ENCODE peak calls at places on chromosome 22, in ten cellular contexts. P, A, N, M, T, H, E, U, V and G are unnamed samples.

GRCh38 chr22:28907311-28908008 is 24.1 kb downstream of the ZNRF3 start:
- DNase-seq in T (no peak), P (peak; percentile 16), M (no peak), A (no peak), U (no peak), V (no peak), N (no peak), E (no peak), H (no peak), G (no peak)

GRCh38 chr22:41699264-41700104 is at the start of gene MEI1:
- DNase-seq in M (peak; percentile 85), N (no peak), T (peak; percentile 88), P (peak; percentile 56), H (peak; percentile 15), E (peak; percentile 87), A (no peak), U (peak; percentile 28), V (peak; percentile 87), G (peak; percentile 35)

GRCh38 chr22:30822216-30823014 is 127.7 kb downstream of the OSBP2 start:
- DNase-seq in V (no peak), A (no peak), E (no peak), U (no peak), M (no peak), T (no peak), H (peak; percentile 51), N (no peak), P (no peak), G (peak; percentile 29)

GRCh38 chr22:37514526-37515051 is 4.6 kb downstream of the CARD10 start:
- DNase-seq in V (no peak), T (no peak), H (no peak), P (no peak), U (no peak), E (no peak), N (no peak), M (no peak), A (no peak), G (no peak)

GRCh38 chr22:22745225-22746060 is 101.0 kb downstream of the GGTLC2 start:
- DNase-seq in V (peak; percentile 41), N (peak; percentile 76), M (peak; percentile 65), T (no peak), P (peak; percentile 19), E (no peak), H (peak; percentile 71), U (no peak), A (no peak), G (peak; percentile 67)

GRCh38 chr22:19875061-19875530 is 20.4 kb upstream of the GNB1L start:
- DNase-seq in H (no peak), V (peak; percentile 19), N (no peak), U (no peak), M (no peak), P (no peak), E (no peak), T (peak; percentile 7), A (no peak), G (no peak)

GRCh38 chr22:30435674-30436126 is 10.1 kb downstream of the MTFP1 start:
- DNase-seq in U (no peak), T (no peak), A (peak; percentile 79), E (no peak), N (peak; percentile 90), V (peak; percentile 35), P (no peak), H (no peak), M (peak; percentile 65), G (no peak)

GRCh38 chr22:22753526-22754267 is 109.3 kb downstream of the GGTLC2 start:
- DNase-seq in V (peak; percentile 82), U (peak; percentile 5), A (peak; percentile 47), N (peak; percentile 86), P (peak; percentile 21), M (peak; percentile 79), E (no peak), H (peak; percentile 70), T (peak; percentile 31), G (peak; percentile 76)

GRCh38 chr22:32202539-32203180 is 2.2 kb downstream of the RFPL2 start:
- DNase-seq in H (peak; percentile 76), M (peak; percentile 71), V (peak; percentile 71), T (no peak), U (peak; percentile 51), N (peak; percentile 45), A (peak; percentile 50), E (peak; percentile 26), P (peak; percentile 22), G (peak; percentile 84)

GRCh38 chr22:39469681-39470461 is 13.1 kb downstream of the MGAT3 start:
- DNase-seq in M (no peak), U (no peak), T (no peak), A (no peak), E (no peak), P (no peak), H (peak; percentile 46), N (no peak), V (peak; percentile 59), G (peak; percentile 59)

GRCh38 chr22:39467390-39467901 is 10.6 kb downstream of the MGAT3 start:
- DNase-seq in H (no peak), U (no peak), N (no peak), E (no peak), P (no peak), A (no peak), M (no peak), V (no peak), T (no peak), G (no peak)

GRCh38 chr22:39470462-39471335 is 13.9 kb downstream of the MGAT3 start:
- DNase-seq in N (no peak), M (no peak), A (no peak), U (no peak), H (peak; percentile 48), V (no peak), T (no peak), E (no peak), P (no peak), G (peak; percentile 55)

GRCh38 chr22:39468487-39469325 is 11.9 kb downstream of the MGAT3 start:
- DNase-seq in N (no peak), A (no peak), T (no peak), M (no peak), H (no peak), U (no peak), P (no peak), E (no peak), V (no peak), G (peak; percentile 53)

DNA sequence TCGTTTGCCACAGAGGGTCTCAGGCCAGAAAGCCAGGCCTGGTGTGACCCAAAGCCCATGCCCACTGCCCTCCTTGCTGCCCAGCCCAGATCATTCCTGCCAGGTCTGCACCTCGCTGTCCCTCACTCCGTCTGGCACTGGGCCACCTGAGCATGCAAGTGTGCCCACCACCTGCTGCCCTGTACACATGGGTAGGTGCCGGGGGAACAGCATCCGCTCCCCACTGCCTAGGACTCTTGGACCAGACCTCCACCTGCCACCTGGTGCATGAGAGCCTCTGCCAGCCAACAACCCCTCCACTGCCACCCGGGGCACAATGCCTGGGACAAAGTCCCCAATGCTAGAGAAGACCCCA is 12.5 kb downstream of the MGAT3 start:
- DNase-seq in H (no peak), A (no peak), U (no peak), T (no peak), V (no peak), M (no peak), E (no peak), P (no peak), N (no peak), G (no peak)
- H3K27ac ChIP-seq in H (no peak overlapping the region), A (no peak overlapping the region), U (no peak overlapping the region), T (no peak overlapping the region), V (no peak overlapping the region), M (peak overlapping the region; percentile 6), E (peak overlapping the region; percentile 89), P (no peak overlapping the region), N (peak overlapping the region; percentile 66), G (peak overlapping the region; percentile 98)

GRCh38 chr22:47352920-47353700 is 590.7 kb downstream of the TBC1D22A start:
- DNase-seq in N (no peak), H (no peak), U (no peak), A (no peak), T (no peak), P (no peak), M (no peak), E (no peak), V (no peak), G (no peak)

GRCh38 chr22:47355388-47355725 is 592.9 kb downstream of the TBC1D22A start:
- DNase-seq in V (no peak), H (no peak), P (no peak), T (no peak), M (no peak), N (no peak), A (no peak), E (no peak), U (no peak), G (no peak)

GRCh38 chr22:47355776-47356432 is 593.5 kb downstream of the TBC1D22A start:
- DNase-seq in H (no peak), T (no peak), N (no peak), E (no peak), P (no peak), A (no peak), V (no peak), U (no peak), M (no peak), G (no peak)

GRCh38 chr22:47354668-47355387 is 592.4 kb downstream of the TBC1D22A start:
- DNase-seq in U (no peak), A (no peak), N (no peak), E (no peak), V (no peak), T (no peak), H (no peak), P (no peak), M (no peak), G (no peak)

DNA sequence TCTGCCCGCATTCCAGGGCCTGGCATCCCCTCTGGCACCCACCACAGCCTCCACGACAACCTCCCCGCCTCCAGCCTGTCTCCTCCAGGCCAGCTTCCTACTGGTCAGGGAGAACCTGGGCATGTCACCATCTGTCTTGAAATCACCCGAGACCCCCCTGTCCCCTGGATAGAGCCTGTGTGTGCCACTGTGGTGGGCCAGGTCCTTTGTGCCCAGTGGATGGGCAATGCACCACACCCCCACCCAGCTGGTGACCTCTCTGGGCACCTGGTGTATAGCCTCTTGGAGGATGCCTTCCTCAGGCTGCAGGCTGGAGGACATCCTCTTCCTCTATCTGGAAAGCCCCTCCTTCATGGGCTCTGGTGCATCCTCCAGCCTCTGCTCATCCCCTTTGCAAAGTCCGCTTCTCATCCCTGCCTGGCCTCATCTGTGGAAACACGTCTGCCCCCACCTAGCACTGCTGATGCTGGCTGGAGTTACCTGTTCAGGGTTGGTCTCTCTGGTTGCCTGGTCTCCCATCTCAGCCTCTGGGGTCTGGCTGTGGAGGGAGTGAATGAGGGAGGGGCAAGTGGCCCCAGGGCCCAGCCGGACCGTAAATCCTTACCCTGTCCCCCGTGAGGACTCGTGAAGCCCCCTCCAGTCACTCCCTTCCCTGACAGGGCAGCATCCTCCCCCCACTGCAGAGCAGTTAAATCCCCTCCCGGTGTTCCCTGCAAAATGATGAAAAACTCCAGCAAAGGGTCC is 589.6 kb downstream of the TBC1D22A start:
- DNase-seq in M (no peak), A (no peak), U (no peak), V (no peak), N (no peak), H (no peak), T (no peak), E (no peak), P (no peak), G (no peak)
- H3K9me3 ChIP-seq in M (no peaks in the 10 kb centered on the region), A (no peaks in the 10 kb centered on the region), U (peaks cover 18% of the 10 kb centered on the region), V (no peaks in the 10 kb centered on the region), N (no peaks in the 10 kb centered on the region), H (no peaks in the 10 kb centered on the region), T (no peaks in the 10 kb centered on the region), E (peaks cover 8% of the 10 kb centered on the region), P (peaks cover 7% of the 10 kb centered on the region), G (no peaks in the 10 kb centered on the region)

GRCh38 chr22:17888855-17889254 is 114.6 kb upstream of the BID start:
- DNase-seq in U (no peak), N (peak; percentile 48), H (peak; percentile 69), E (no peak), V (no peak), M (no peak), P (peak; percentile 47), T (no peak), A (no peak), G (no peak)
- TF ChIP-seq CTCF in U (no peak), N (peak; percentile 63), H (peak; percentile 53), E (no peak), V (no peak), M (no peak), P (peak; percentile 41), T (peak; percentile 34), A (no peak), G (peak; percentile 7)

GRCh38 chr22:49862408-49862776 is 8.7 kb downstream of the ZBED4 start:
- DNase-seq in H (no peak), P (no peak), E (no peak), N (no peak), V (no peak), T (no peak), M (no peak), U (no peak), A (no peak), G (no peak)
- H3K27ac ChIP-seq in H (no peak overlapping the region), P (no peak overlapping the region), E (no peak overlapping the region), N (no peak overlapping the region), V (no peak overlapping the region), T (no peak overlapping the region), M (no peak overlapping the region), U (no peak overlapping the region), A (no peak overlapping the region), G (no peak overlapping the region)